ENCODE peak calls at places on chromosomes 6 and 20, in eight cellular contexts. N is uterus, L is HCT116, I is HepG2, C is sigmoid colon, U is stomach, M is breast epithelium, H is GM12878. K is an unnamed sample. For H3K4me1, the result is how much of the 10 kb centered on the place peaks cover.

GRCh38 chr6:27136978-27137814 is 110.3 kb upstream of the PRSS16 start:
- DNase-seq in N (no peak), L (no peak), I (peak), C (no peak), U (no peak), M (no peak), H (no peak), K (no peak)

GRCh38 chr6:104689551-104690205 is 170.0 kb downstream of the HACE1 start:
- DNase-seq in N (no peak), L (peak), I (no peak), C (no peak), U (no peak), M (no peak), H (no peak), K (no peak)

GRCh38 chr6:169960531-169960890 is 209.1 kb downstream of the ERMARD start:
- DNase-seq in N (no peak), L (no peak), I (no peak), C (peak), U (peak), M (peak), H (no peak), K (no peak)

GRCh38 chr20:17202668-17203067 is 24.2 kb upstream of the PCSK2 start:
- DNase-seq in N (no peak), L (no peak), I (no peak), C (no peak), U (no peak), M (no peak), H (no peak), K (no peak)

GRCh38 chr6:45184040-45184439 is 144.1 kb upstream of the RUNX2 start:
- DNase-seq in N (no peak), L (no peak), I (no peak), C (no peak), U (no peak), M (no peak), H (no peak), K (no peak)

GRCh38 chr20:51516855-51517254 is 25.7 kb downstream of the NFATC2 start:
- DNase-seq in N (no peak), L (no peak), I (no peak), C (no peak), U (no peak), M (no peak), H (no peak), K (no peak)

GRCh38 chr6:14734416-14735340 is 511.2 kb upstream of the JARID2 start:
- DNase-seq in N (no peak), L (peak), I (no peak), C (no peak), U (no peak), M (no peak), H (peak), K (peak)

GRCh38 chr6:2986722-2987196 is 12.9 kb upstream of the NQO2 start:
- DNase-seq in N (peak), L (no peak), I (no peak), C (peak), U (no peak), M (no peak), H (no peak), K (no peak)

GRCh38 chr6:89828988-89829590 is 591 bp upstream of the CASP8AP2 start:
- DNase-seq in N (no peak), L (no peak), I (no peak), C (peak), U (no peak), M (no peak), H (no peak), K (no peak)

GRCh38 chr6:145904878-145905277 is 59.3 kb downstream of the SHPRH start:
- DNase-seq in N (no peak), L (no peak), I (no peak), C (no peak), U (no peak), M (no peak), H (no peak), K (no peak)

GRCh38 chr6:137571854-137572253 is 77.7 kb upstream of the OLIG3 start:
- DNase-seq in N (no peak), L (peak), I (peak), C (no peak), U (peak), M (no peak), H (no peak), K (no peak)

GRCh38 chr6:159249752-159250151 is 80.6 kb downstream of the FNDC1 start:
- DNase-seq in N (no peak), L (no peak), I (no peak), C (no peak), U (no peak), M (peak), H (no peak), K (no peak)

GRCh38 chr20:59939052-59939878 is 840 bp downstream of the PPP1R3D start:
- DNase-seq in N (peak), L (no peak), I (no peak), C (peak), U (no peak), M (no peak), H (no peak), K (peak)

GRCh38 chr20:41172296-41173140 is 35.2 kb downstream of the PLCG1 start:
- DNase-seq in N (peak), L (no peak), I (no peak), C (peak), U (peak), M (peak), H (no peak), K (no peak)

GRCh38 chr6:46653439-46653942 is 716 bp downstream of the SLC25A27 start:
- DNase-seq in N (no peak), L (no peak), I (no peak), C (no peak), U (no peak), M (no peak), H (no peak), K (no peak)

GRCh38 chr6:131548441-131548840 is 24.6 kb upstream of the ARG1 start:
- DNase-seq in N (no peak), L (no peak), I (no peak), C (no peak), U (no peak), M (no peak), H (no peak), K (no peak)

GRCh38 chr6:2917065-2917464 is 14.0 kb upstream of the SERPINB9 start:
- DNase-seq in N (no peak), L (no peak), I (no peak), C (no peak), U (no peak), M (no peak), H (no peak), K (peak)

GRCh38 chr6:15974817-15975216 is 154.1 kb upstream of the MYLIP start:
- DNase-seq in N (no peak), L (no peak), I (no peak), C (no peak), U (no peak), M (no peak), H (no peak), K (no peak)

GRCh38 chr6:163180874-163181541 is 233.5 kb upstream of the QKI start:
- DNase-seq in N (peak), L (peak), I (peak), C (peak), U (peak), M (peak), H (no peak), K (no peak)

GRCh38 chr6:150231456-150231855 is 88.6 kb downstream of the PPP1R14C start:
- DNase-seq in N (no peak), L (no peak), I (no peak), C (no peak), U (no peak), M (no peak), H (no peak), K (no peak)

GRCh38 chr20:23061713-23062561 is 12.5 kb upstream of the THBD start:
- DNase-seq in N (peak), L (no peak), I (peak), C (peak), U (no peak), M (no peak), H (no peak), K (peak)

GRCh38 chr6:3162067-3162497 is 4.7 kb upstream of the TUBB2A start:
- DNase-seq in N (no peak), L (no peak), I (no peak), C (no peak), U (no peak), M (no peak), H (no peak), K (no peak)

GRCh38 chr20:58141496-58141895 is 87.0 kb downstream of the ANKRD60 start:
- DNase-seq in N (no peak), L (no peak), I (no peak), C (peak), U (no peak), M (peak), H (no peak), K (no peak)

GRCh38 chr20:49343246-49343645 is 65.4 kb upstream of the ZNFX1 start:
- DNase-seq in N (no peak), L (no peak), I (no peak), C (no peak), U (no peak), M (no peak), H (no peak), K (no peak)

GRCh38 chr6:33816911-33817310 is 13.1 kb upstream of the MLN start:
- DNase-seq in N (no peak), L (no peak), I (no peak), C (no peak), U (no peak), M (no peak), H (no peak), K (no peak)

GRCh38 chr6:56481957-56482356 is 160.7 kb downstream of the DST start:
- DNase-seq in N (no peak), L (no peak), I (no peak), C (no peak), U (no peak), M (no peak), H (no peak), K (no peak)

GRCh38 chr6:161482517-161482903 is 208.6 kb upstream of the AGPAT4 start:
- DNase-seq in N (no peak), L (no peak), I (no peak), C (no peak), U (no peak), M (no peak), H (no peak), K (no peak)

GRCh38 chr6:165390475-165390874 is 81.1 kb upstream of the C6orf118 start:
- DNase-seq in N (no peak), L (no peak), I (no peak), C (no peak), U (no peak), M (no peak), H (no peak), K (no peak)

GRCh38 chr6:11354019-11354418 is 121.6 kb upstream of the NEDD9 start:
- DNase-seq in N (peak), L (no peak), I (no peak), C (no peak), U (no peak), M (peak), H (no peak), K (no peak)

GRCh38 chr20:56433880-56434255 is 21.8 kb downstream of the CASS4 start:
- DNase-seq in N (no peak), L (no peak), I (no peak), C (peak), U (no peak), M (no peak), H (no peak), K (no peak)

GRCh38 chr20:31496761-31497295 is 17.4 kb upstream of the HM13 start:
- DNase-seq in N (peak), L (no peak), I (no peak), C (peak), U (no peak), M (peak), H (no peak), K (no peak)

GRCh38 chr6:122869437-122870024 is 80.5 kb downstream of the SMPDL3A start:
- DNase-seq in N (peak), L (peak), I (peak), C (no peak), U (peak), M (no peak), H (no peak), K (no peak)

DNA sequence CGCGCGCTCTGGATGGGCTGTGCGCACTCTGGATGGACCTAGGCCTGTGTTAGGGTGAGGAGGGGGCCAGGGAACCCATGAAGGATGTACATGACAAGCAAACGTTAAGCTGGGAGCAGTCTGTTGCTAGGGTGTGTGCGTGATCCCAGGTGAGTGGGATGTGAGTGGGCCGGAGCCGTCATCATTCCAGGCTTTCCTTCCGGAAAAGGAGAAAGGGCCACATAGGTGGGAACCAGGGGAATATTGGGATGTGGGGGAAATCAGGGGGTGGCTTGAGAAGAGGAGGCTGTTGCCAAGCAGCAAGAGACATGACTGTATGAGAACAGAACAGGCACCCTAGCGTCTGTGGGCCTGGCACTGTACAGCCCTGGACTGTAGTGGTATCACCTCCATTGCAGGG is 49.7 kb upstream of the EPB41L1 start:
- DNase-seq in N (no peak), L (no peak), I (no peak), C (no peak), U (no peak), M (no peak), H (no peak), K (no peak)
- H3K27ac ChIP-seq in N (no peak), L (no peak), I (no peak), C (no peak), U (peak), M (peak), H (no peak), K (no peak)

GRCh38 chr6:52554684-52555280 is 22.1 kb downstream of the TRAM2 start:
- DNase-seq in N (no peak), L (no peak), I (no peak), C (no peak), U (no peak), M (no peak), H (no peak), K (no peak)
- H3K4me1 ChIP-seq in N (under half), L (under half), I (half or more), C (half or more), U (half or more), M (under half), H (under half), K (under half)

GRCh38 chr6:53793318-53793975 is 1.4 kb upstream of the LRRC1 start:
- DNase-seq in N (peak), L (peak), I (peak), C (peak), U (peak), M (peak), H (no peak), K (peak)
- TF ChIP-seq POLR2A in N (no peak), L (peak), I (peak), C (no peak), U (no peak), M (no peak), H (no peak), K (no peak)

DNA sequence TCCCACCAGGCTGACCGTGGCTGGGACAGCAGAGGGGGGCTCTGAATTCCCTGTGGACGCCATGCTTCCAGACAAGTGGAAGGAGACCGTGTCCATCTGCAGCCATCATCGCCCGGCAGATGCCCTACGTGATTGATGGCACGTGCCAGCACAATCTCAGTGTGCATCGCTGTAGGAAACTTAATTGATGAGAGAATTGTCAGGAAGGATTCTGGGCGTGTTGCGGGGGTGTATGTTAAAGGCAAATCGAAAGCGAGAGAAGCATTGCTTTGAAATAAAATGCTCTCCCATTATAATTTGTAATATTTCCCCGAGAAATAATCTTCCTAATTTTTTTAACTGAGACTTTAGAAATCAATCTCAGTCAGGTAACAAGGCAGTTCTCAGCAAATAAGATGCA is 185.5 kb upstream of the CDH4 start:
- DNase-seq in N (no peak), L (no peak), I (no peak), C (no peak), U (no peak), M (no peak), H (no peak), K (no peak)
- H3K27ac ChIP-seq in N (no peak), L (no peak), I (no peak), C (no peak), U (no peak), M (no peak), H (no peak), K (no peak)

GRCh38 chr6:36752886-36753506 is 55.4 kb downstream of the RAB44 start:
- DNase-seq in N (no peak), L (no peak), I (no peak), C (no peak), U (no peak), M (no peak), H (peak), K (peak)
- H3K4me1 ChIP-seq in N (under half), L (under half), I (under half), C (under half), U (half or more), M (under half), H (half or more), K (under half)

GRCh38 chr20:37334450-37334849 is 11.5 kb upstream of the SRC start:
- DNase-seq in N (no peak), L (no peak), I (no peak), C (no peak), U (no peak), M (no peak), H (no peak), K (peak)
- TF ChIP-seq POLR2A in N (no peak), L (no peak), I (no peak), C (no peak), U (no peak), M (no peak), H (no peak), K (no peak)

GRCh38 chr6:157459327-157459726 is 78.3 kb downstream of the ZDHHC14 start:
- DNase-seq in N (no peak), L (no peak), I (no peak), C (no peak), U (no peak), M (no peak), H (no peak), K (no peak)

GRCh38 chr6:157462956-157463742 is 82.2 kb downstream of the ZDHHC14 start:
- DNase-seq in N (no peak), L (no peak), I (no peak), C (no peak), U (no peak), M (no peak), H (no peak), K (no peak)

GRCh38 chr6:157457787-157458186 is 76.8 kb downstream of the ZDHHC14 start:
- DNase-seq in N (no peak), L (no peak), I (no peak), C (no peak), U (no peak), M (no peak), H (no peak), K (no peak)

GRCh38 chr6:157461000-157461915 is 80.3 kb downstream of the ZDHHC14 start:
- DNase-seq in N (no peak), L (no peak), I (peak), C (no peak), U (no peak), M (no peak), H (peak), K (no peak)

GRCh38 chr6:157460182-157460999 is 79.4 kb downstream of the ZDHHC14 start:
- DNase-seq in N (no peak), L (no peak), I (no peak), C (no peak), U (no peak), M (no peak), H (no peak), K (no peak)
- H3K27ac ChIP-seq in N (peak), L (no peak), I (peak), C (no peak), U (no peak), M (no peak), H (peak), K (no peak)

K was measured in Peyer's patch.